ENCODE peak calls at places on chromosomes 7 and 10, in four cellular contexts. O is IMR-90, G is foreskin keratinocyte, Y is PC-9. X is an unnamed sample.

GRCh38 chr7:34844936-34845665 is 187.1 kb downstream of the NPSR1 start:
- DNase-seq in O (no peak), Y (no peak), G (no peak), X (no peak)

GRCh38 chr7:99032928-99033327 is 111.0 kb downstream of the SMURF1 start:
- DNase-seq in O (no peak), Y (no peak), G (no peak), X (no peak)

GRCh38 chr10:128130051-128130450 is 3.8 kb upstream of the MKI67 start:
- DNase-seq in O (peak), G (peak), Y (peak), X (no peak)

GRCh38 chr7:45446195-45446944 is 127.8 kb upstream of the ADCY1 start:
- DNase-seq in Y (peak), G (peak), O (no peak), X (peak)

GRCh38 chr10:44492678-44493077 is 107.8 kb upstream of the CXCL12 start:
- DNase-seq in G (no peak), Y (no peak), O (no peak), X (no peak)

GRCh38 chr10:107056160-107056559 is 108.3 kb downstream of the SORCS1 start:
- DNase-seq in Y (no peak), G (no peak), O (no peak), X (no peak)

GRCh38 chr7:121940907-121941306 is 67.9 kb downstream of the PTPRZ1 start:
- DNase-seq in Y (no peak), G (peak), O (no peak), X (no peak)

GRCh38 chr7:78039791-78040776 is 241.5 kb downstream of the PHTF2 start:
- DNase-seq in Y (no peak), G (no peak), O (no peak), X (no peak)

GRCh38 chr7:33750177-33750576 is 155.2 kb upstream of the BMPER start:
- DNase-seq in G (no peak), O (peak), Y (no peak), X (no peak)

GRCh38 chr10:5283305-5284158 is 81.2 kb upstream of the UCN3 start:
- DNase-seq in Y (peak), G (peak), O (peak), X (peak)

GRCh38 chr7:69358163-69358821 is 240.0 kb upstream of the AUTS2 start:
- DNase-seq in G (no peak), O (no peak), Y (no peak), X (no peak)

GRCh38 chr7:144824360-144824759 is 11.5 kb downstream of the TPK1 start:
- DNase-seq in O (peak), G (peak), Y (peak), X (no peak)

GRCh38 chr7:134315679-134316538 is 821 bp downstream of the SLC35B4 start:
- DNase-seq in Y (no peak), G (peak), O (peak), X (no peak)

GRCh38 chr10:105797234-105797890 is 1156.3 kb downstream of the SORCS3 start:
- DNase-seq in Y (no peak), G (peak), O (no peak), X (no peak)

GRCh38 chr10:96369890-96370574 is 11.2 kb upstream of the OPALIN start:
- DNase-seq in O (no peak), Y (peak), G (peak), X (peak)

GRCh38 chr7:47485640-47486435 is 96.1 kb downstream of the TNS3 start:
- DNase-seq in G (no peak), Y (peak), O (peak), X (peak)

GRCh38 chr7:83599131-83599530 is 49.8 kb downstream of the SEMA3E start:
- DNase-seq in G (no peak), Y (no peak), O (no peak), X (no peak)

GRCh38 chr7:78146546-78146945 is 348.0 kb downstream of the PHTF2 start:
- DNase-seq in O (no peak), Y (no peak), G (no peak), X (no peak)

GRCh38 chr7:4613855-4614548 is 68.1 kb upstream of the FOXK1 start:
- DNase-seq in G (peak), O (peak), Y (no peak), X (no peak)

GRCh38 chr10:11702264-11702663 is 39.9 kb upstream of the ECHDC3 start:
- DNase-seq in G (no peak), Y (no peak), O (no peak), X (no peak)

GRCh38 chr10:47294057-47294456 is 5.9 kb upstream of the GDF10 start:
- DNase-seq in G (no peak), Y (no peak), O (no peak), X (no peak)

GRCh38 chr10:121792198-121792597 is 135.6 kb downstream of the ATE1 start:
- DNase-seq in G (peak), Y (no peak), O (peak), X (no peak)

GRCh38 chr10:29106287-29106686 is 182.6 kb upstream of the LYZL1 start:
- DNase-seq in O (no peak), G (no peak), Y (peak), X (no peak)

GRCh38 chr10:103693070-103693811 is 162.1 kb downstream of the SH3PXD2A start:
- DNase-seq in Y (no peak), G (no peak), O (no peak), X (no peak)

GRCh38 chr10:24008164-24009066 is 200.5 kb upstream of the KIAA1217 start:
- DNase-seq in O (no peak), G (peak), Y (no peak), X (no peak)
- TF ChIP-seq CTCF in O (no peak), G (no peak), Y (no peak), X (no peak)

GRCh38 chr7:152341039-152341913 is 94.5 kb downstream of the KMT2C start:
- DNase-seq in Y (peak), G (peak), O (peak), X (peak)

GRCh38 chr7:152341914-152342236 is 93.9 kb downstream of the KMT2C start:
- DNase-seq in Y (no peak), G (no peak), O (no peak), X (no peak)

GRCh38 chr7:152338553-152338952 is 97.2 kb downstream of the KMT2C start:
- DNase-seq in O (peak), Y (no peak), G (no peak), X (no peak)

GRCh38 chr7:152344253-152344652 is 91.5 kb downstream of the KMT2C start:
- DNase-seq in Y (no peak), G (no peak), O (peak), X (no peak)

GRCh38 chr7:152342796-152343195 is 93.0 kb downstream of the KMT2C start:
- DNase-seq in Y (no peak), G (no peak), O (no peak), X (no peak)
- TF ChIP-seq CTCF in Y (no peak), G (no peak), O (no peak), X (no peak)

GRCh38 chr10:78231930-78232329 is 198.3 kb downstream of the RPS24 start:
- DNase-seq in Y (no peak), O (no peak), G (no peak), X (peak)
- TF ChIP-seq CTCF in Y (peak), O (peak), G (peak), X (peak)

DNA sequence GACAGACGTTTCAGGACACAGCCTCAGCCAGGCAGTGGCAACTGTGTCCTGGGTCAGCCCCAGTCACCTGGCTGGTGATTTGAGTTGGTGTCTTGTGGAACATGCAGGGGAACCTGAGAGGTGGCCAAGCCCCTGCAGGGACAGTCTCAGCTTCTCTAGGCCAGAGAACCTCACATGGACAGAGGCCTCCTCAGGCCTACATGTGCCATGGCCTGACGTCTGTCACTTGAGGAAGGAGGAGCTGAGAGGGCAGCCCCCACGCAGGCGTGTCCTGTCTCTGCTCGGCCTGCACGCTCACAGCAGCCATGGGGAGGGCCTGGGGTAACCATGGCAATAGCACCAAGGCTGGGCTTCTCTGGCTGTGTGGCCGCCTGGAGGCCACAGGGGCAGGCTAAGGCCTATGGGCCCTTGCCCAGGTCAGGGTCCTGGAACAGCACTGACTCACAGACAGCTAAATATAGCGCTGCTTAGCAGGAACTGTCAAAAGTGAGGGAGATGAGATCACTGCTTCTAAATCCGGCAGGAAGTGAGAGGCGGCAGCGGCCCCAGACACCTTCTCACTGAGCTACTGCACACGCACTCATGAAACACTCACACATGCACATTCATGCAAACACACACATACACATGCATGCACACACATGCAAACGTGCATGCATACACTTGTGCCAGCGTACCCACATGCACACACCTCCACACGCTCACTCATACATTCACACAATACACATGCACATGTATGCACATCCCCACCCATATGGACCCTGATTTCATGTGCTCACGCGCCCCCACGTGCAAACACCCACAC is 57.0 kb downstream of the YKT6 start:
- DNase-seq in G (peak), Y (peak), O (peak), X (peak)
- TF ChIP-seq CTCF in G (no peak), Y (no peak), O (peak), X (no peak)

GRCh38 chr10:24730811-24731210 is 7.1 kb upstream of the ARHGAP21 start:
- DNase-seq in G (no peak), O (no peak), Y (no peak), X (no peak)
- TF ChIP-seq CTCF in G (no peak), O (no peak), Y (no peak), X (no peak)

GRCh38 chr7:151876899-151877777 is at the start of gene PRKAG2:
- DNase-seq in G (peak), O (no peak), Y (no peak), X (peak)
- TF ChIP-seq CTCF in G (no peak), O (no peak), Y (no peak), X (no peak)

DNA sequence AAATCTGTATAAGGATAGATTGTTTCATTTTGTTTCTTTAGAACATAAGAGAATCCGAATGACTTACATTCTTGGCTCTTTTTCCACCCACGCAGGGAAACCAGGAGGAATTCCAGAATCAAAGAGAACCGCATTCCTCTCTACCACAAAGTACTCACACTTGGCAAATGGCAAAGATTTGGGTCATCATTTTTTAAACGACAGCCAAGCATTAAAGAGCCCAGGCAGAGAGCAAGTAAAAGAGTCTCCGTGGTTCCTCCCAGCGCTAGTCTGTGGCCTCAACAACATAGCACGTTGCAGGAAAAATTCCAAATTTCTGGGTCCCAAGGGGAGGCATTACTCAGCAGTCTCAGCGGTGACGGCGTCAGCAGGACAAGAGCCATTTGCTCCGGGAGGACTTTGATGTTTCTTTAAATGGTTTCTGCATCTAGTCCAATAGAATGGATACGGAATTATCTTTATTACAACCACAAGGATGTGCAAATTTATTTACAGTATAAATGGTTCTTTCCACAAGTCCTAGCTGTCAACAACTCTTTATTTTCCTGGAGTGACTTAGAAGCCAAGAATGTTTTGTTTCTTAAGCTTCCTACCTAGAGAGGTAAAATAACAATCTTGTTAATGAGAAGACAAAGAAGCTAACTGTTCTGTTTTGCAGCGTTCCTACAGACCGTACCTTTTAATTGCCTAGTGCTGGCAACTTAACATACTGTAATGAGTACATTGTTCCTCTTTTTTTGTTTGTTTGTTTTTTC is 232.5 kb downstream of the SKIDA1 start:
- DNase-seq in G (peak), Y (peak), O (peak), X (peak)
- TF ChIP-seq CTCF in G (no peak), Y (no peak), O (no peak), X (no peak)

GRCh38 chr7:25823571-25823970 is 328.4 kb upstream of the NFE2L3 start:
- DNase-seq in G (no peak), O (no peak), Y (no peak), X (no peak)

GRCh38 chr7:25821225-25821624 is 330.8 kb upstream of the NFE2L3 start:
- DNase-seq in Y (no peak), O (no peak), G (no peak), X (no peak)

GRCh38 chr7:25822823-25823222 is 329.2 kb upstream of the NFE2L3 start:
- DNase-seq in O (no peak), Y (no peak), G (no peak), X (no peak)

GRCh38 chr7:25815711-25816110 is 336.3 kb upstream of the NFE2L3 start:
- DNase-seq in O (no peak), G (no peak), Y (no peak), X (no peak)

DNA sequence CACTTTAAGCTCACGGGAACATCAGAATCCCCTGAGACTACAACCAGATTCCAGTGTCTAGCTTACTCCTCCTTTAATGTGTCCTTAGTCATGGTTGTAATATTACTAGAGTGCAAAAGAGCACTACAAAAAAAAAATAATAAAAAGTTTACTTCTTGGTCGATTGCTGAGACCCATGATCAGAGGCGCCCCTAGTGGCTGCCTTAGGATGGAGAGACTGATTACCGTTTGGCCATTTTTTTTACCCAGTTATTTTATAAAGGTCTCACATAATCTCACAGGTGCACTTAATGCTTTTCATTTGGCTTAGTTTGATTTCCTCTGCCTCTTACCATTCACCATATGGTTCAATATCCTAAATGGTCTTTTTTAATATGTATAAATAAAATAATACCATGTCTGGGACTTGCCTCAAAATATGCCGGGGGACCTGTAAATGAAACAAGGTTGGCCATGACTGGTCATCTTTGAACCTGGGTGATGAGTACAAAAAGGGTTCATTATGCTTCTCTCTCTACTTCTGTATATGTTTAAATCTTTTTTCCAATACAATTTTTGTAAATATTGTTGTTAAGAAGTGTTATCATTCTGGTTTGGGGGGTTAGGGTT is 331.5 kb upstream of the NFE2L3 start:
- DNase-seq in G (no peak), O (no peak), Y (no peak), X (peak)
- TF ChIP-seq CTCF in G (peak), O (peak), Y (peak), X (peak)

DNA sequence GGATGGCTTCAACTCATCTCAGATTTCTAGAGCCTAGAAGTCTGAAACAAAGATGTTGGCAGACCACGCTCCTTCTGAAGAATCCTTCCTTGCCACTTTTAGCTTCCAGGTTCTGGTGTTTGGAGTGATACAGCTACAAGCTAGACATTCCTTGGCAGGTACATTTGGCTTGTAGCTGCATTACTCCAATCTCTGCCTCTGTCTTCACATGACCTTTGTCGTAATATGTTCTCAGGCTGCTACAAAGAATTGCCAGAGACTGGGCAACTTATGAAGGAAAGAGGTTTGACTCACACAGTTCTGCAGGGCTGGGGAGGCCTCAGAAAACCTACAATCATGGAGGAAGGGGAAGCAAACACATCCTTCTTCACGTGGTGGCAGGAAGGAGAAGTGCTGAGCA is 146.4 kb downstream of the GALNT17 start:
- DNase-seq in G (no peak), Y (no peak), O (no peak), X (no peak)
- TF ChIP-seq CTCF in G (no peak), Y (no peak), O (no peak), X (no peak)

GRCh38 chr7:14483663-14484062 is 418.9 kb downstream of the DGKB start:
- DNase-seq in O (no peak), G (no peak), Y (no peak), X (no peak)
- TF ChIP-seq CTCF in O (no peak), G (peak), Y (no peak), X (no peak)